ENCODE peak calls at places on chromosomes 16 and 17, in ten cellular contexts. One of them, this sample, is unnamed.
A peak's percentile ranks its signal among the peaks of the same experiment; 100 is the strongest.

GRCh38 chr16:78993342-78993741 is 607.2 kb downstream of the MAF start:
- DNase-seq in activated CD8-positive, alpha-beta memory T cell treated with anti-CD3 and anti-CD28 coated beads, Interleukin-2, amount 50 U/mL, for 48 hours: no peak
- DNase-seq in EH: no peak
- DNase-seq in NCI-H2107: no peak
- DNase-seq in mucosa of descending colon: no peak
- DNase-seq in left cardiac atrium: peak; percentile 33
- DNase-seq in HEK293T: peak; percentile 26
- DNase-seq in upper lobe of right lung: no peak
- DNase-seq in T-helper 9 cell: no peak
- DNase-seq in left lung: no peak
- DNase-seq in this sample: no peak

GRCh38 chr16:81946206-81946605 is 65.1 kb downstream of the SDR42E1 start:
- DNase-seq in activated CD8-positive, alpha-beta memory T cell treated with anti-CD3 and anti-CD28 coated beads, Interleukin-2, amount 50 U/mL, for 48 hours: no peak
- DNase-seq in EH: peak; percentile 71
- DNase-seq in NCI-H2107: no peak
- DNase-seq in mucosa of descending colon: no peak
- DNase-seq in left cardiac atrium: no peak
- DNase-seq in HEK293T: no peak
- DNase-seq in upper lobe of right lung: no peak
- DNase-seq in T-helper 9 cell: no peak
- DNase-seq in left lung: no peak
- DNase-seq in this sample: no peak

GRCh38 chr17:78387982-78388941 is 9.8 kb downstream of the PGS1 start:
- DNase-seq in activated CD8-positive, alpha-beta memory T cell treated with anti-CD3 and anti-CD28 coated beads, Interleukin-2, amount 50 U/mL, for 48 hours: no peak
- DNase-seq in EH: peak; percentile 73
- DNase-seq in NCI-H2107: no peak
- DNase-seq in mucosa of descending colon: no peak
- DNase-seq in left cardiac atrium: peak; percentile 64
- DNase-seq in HEK293T: no peak
- DNase-seq in upper lobe of right lung: no peak
- DNase-seq in T-helper 9 cell: no peak
- DNase-seq in left lung: peak; percentile 32
- DNase-seq in this sample: no peak

GRCh38 chr17:39782481-39782880 is 44.7 kb downstream of the GRB7 start:
- DNase-seq in activated CD8-positive, alpha-beta memory T cell treated with anti-CD3 and anti-CD28 coated beads, Interleukin-2, amount 50 U/mL, for 48 hours: no peak
- DNase-seq in EH: no peak
- DNase-seq in NCI-H2107: no peak
- DNase-seq in mucosa of descending colon: no peak
- DNase-seq in left cardiac atrium: peak; percentile 26
- DNase-seq in HEK293T: no peak
- DNase-seq in upper lobe of right lung: no peak
- DNase-seq in T-helper 9 cell: no peak
- DNase-seq in left lung: no peak
- DNase-seq in this sample: no peak

GRCh38 chr17:28338056-28338768 is 2.7 kb downstream of the TNFAIP1 start:
- DNase-seq in activated CD8-positive, alpha-beta memory T cell treated with anti-CD3 and anti-CD28 coated beads, Interleukin-2, amount 50 U/mL, for 48 hours: no peak
- DNase-seq in EH: peak; percentile 93
- DNase-seq in NCI-H2107: no peak
- DNase-seq in mucosa of descending colon: no peak
- DNase-seq in left cardiac atrium: peak; percentile 44
- DNase-seq in HEK293T: no peak
- DNase-seq in upper lobe of right lung: no peak
- DNase-seq in T-helper 9 cell: no peak
- DNase-seq in left lung: no peak
- DNase-seq in this sample: no peak

GRCh38 chr17:1040216-1040600 is 43.3 kb downstream of the TIMM22 start:
- DNase-seq in activated CD8-positive, alpha-beta memory T cell treated with anti-CD3 and anti-CD28 coated beads, Interleukin-2, amount 50 U/mL, for 48 hours: no peak
- DNase-seq in EH: no peak
- DNase-seq in NCI-H2107: no peak
- DNase-seq in mucosa of descending colon: peak; percentile 47
- DNase-seq in left cardiac atrium: peak; percentile 28
- DNase-seq in HEK293T: no peak
- DNase-seq in upper lobe of right lung: no peak
- DNase-seq in T-helper 9 cell: no peak
- DNase-seq in left lung: peak; percentile 74
- DNase-seq in this sample: peak; percentile 92

GRCh38 chr16:69182730-69183416 is 4.1 kb upstream of the SNTB2 start:
- DNase-seq in activated CD8-positive, alpha-beta memory T cell treated with anti-CD3 and anti-CD28 coated beads, Interleukin-2, amount 50 U/mL, for 48 hours: no peak
- DNase-seq in EH: peak; percentile 16
- DNase-seq in NCI-H2107: no peak
- DNase-seq in mucosa of descending colon: no peak
- DNase-seq in left cardiac atrium: no peak
- DNase-seq in HEK293T: peak; percentile 25
- DNase-seq in upper lobe of right lung: no peak
- DNase-seq in T-helper 9 cell: no peak
- DNase-seq in left lung: no peak
- DNase-seq in this sample: no peak

GRCh38 chr17:41648411-41649195 is 24.2 kb upstream of the KRT17 start:
- DNase-seq in activated CD8-positive, alpha-beta memory T cell treated with anti-CD3 and anti-CD28 coated beads, Interleukin-2, amount 50 U/mL, for 48 hours: peak; percentile 97
- DNase-seq in EH: peak; percentile 83
- DNase-seq in NCI-H2107: peak; percentile 65
- DNase-seq in mucosa of descending colon: peak; percentile 89
- DNase-seq in left cardiac atrium: peak; percentile 87
- DNase-seq in HEK293T: peak; percentile 88
- DNase-seq in upper lobe of right lung: peak; percentile 94
- DNase-seq in T-helper 9 cell: peak; percentile 89
- DNase-seq in left lung: peak; percentile 97
- DNase-seq in this sample: peak; percentile 86

GRCh38 chr16:87705780-87706277 is 60.0 kb downstream of the KLHDC4 start:
- DNase-seq in activated CD8-positive, alpha-beta memory T cell treated with anti-CD3 and anti-CD28 coated beads, Interleukin-2, amount 50 U/mL, for 48 hours: no peak
- DNase-seq in EH: no peak
- DNase-seq in NCI-H2107: no peak
- DNase-seq in mucosa of descending colon: no peak
- DNase-seq in left cardiac atrium: no peak
- DNase-seq in HEK293T: no peak
- DNase-seq in upper lobe of right lung: peak; percentile 77
- DNase-seq in T-helper 9 cell: no peak
- DNase-seq in left lung: peak; percentile 80
- DNase-seq in this sample: no peak

GRCh38 chr17:70067104-70067503 is 7.9 kb upstream of the KCNJ16 start:
- DNase-seq in activated CD8-positive, alpha-beta memory T cell treated with anti-CD3 and anti-CD28 coated beads, Interleukin-2, amount 50 U/mL, for 48 hours: no peak
- DNase-seq in EH: no peak
- DNase-seq in NCI-H2107: no peak
- DNase-seq in mucosa of descending colon: no peak
- DNase-seq in left cardiac atrium: no peak
- DNase-seq in HEK293T: no peak
- DNase-seq in upper lobe of right lung: no peak
- DNase-seq in T-helper 9 cell: no peak
- DNase-seq in left lung: no peak
- DNase-seq in this sample: no peak